ENCODE peak calls at places on chromosomes 3 and 15, in four cellular contexts. P is H1, R is K562, U is GM12878. W is an unnamed sample.

GRCh38 chr15:48622227-48622626 is 23.3 kb downstream of the FBN1 start:
- DNase-seq in R (no peak), U (no peak), P (no peak), W (no peak)

GRCh38 chr15:75928680-75929608 is 25.3 kb downstream of the FBXO22 start:
- DNase-seq in R (peak), P (no peak), U (no peak), W (peak)

GRCh38 chr3:100209948-100210776 is 50.6 kb upstream of the TBC1D23 start:
- DNase-seq in U (peak), R (no peak), P (no peak), W (peak)

GRCh38 chr3:197151562-197151961 is 121.9 kb upstream of the MELTF start:
- DNase-seq in P (no peak), R (no peak), U (no peak), W (peak)

GRCh38 chr3:88573472-88573871 is 423.7 kb downstream of the C3orf38 start:
- DNase-seq in P (no peak), R (no peak), U (no peak), W (no peak)

GRCh38 chr3:28504945-28505344 is 156.3 kb upstream of the AZI2 start:
- DNase-seq in P (no peak), R (no peak), U (no peak), W (no peak)

GRCh38 chr3:150925751-150926201 is 20.5 kb upstream of the MINDY4B start:
- DNase-seq in U (no peak), P (peak), R (peak), W (peak)

GRCh38 chr15:73352082-73352481 is 16.7 kb downstream of the HCN4 start:
- DNase-seq in R (no peak), U (no peak), P (no peak), W (no peak)

GRCh38 chr15:72248514-72248913 is 17.5 kb upstream of the PKM start:
- DNase-seq in P (no peak), U (no peak), R (no peak), W (no peak)

GRCh38 chr15:55774113-55774970 is 31.4 kb upstream of the PRTG start:
- DNase-seq in P (no peak), U (no peak), R (peak), W (peak)

GRCh38 chr3:65479967-65480366 is 558.8 kb downstream of the MAGI1 start:
- DNase-seq in P (no peak), U (no peak), R (no peak), W (no peak)

GRCh38 chr3:147397911-147398809 is 8.2 kb downstream of the ZIC4 start:
- DNase-seq in P (no peak), U (no peak), R (no peak), W (no peak)

GRCh38 chr3:125025647-125026046 is 30.1 kb downstream of the HEG1 start:
- DNase-seq in P (no peak), R (no peak), U (no peak), W (no peak)

GRCh38 chr3:141184430-141184829 is 47.2 kb upstream of the PXYLP1 start:
- DNase-seq in P (no peak), R (no peak), U (no peak), W (no peak)

GRCh38 chr3:106819445-106819844 is 557.8 kb upstream of the CCDC54 start:
- DNase-seq in R (no peak), P (no peak), U (no peak), W (no peak)

GRCh38 chr3:106823706-106824105 is 553.5 kb upstream of the CCDC54 start:
- DNase-seq in R (no peak), U (no peak), P (no peak), W (no peak)

GRCh38 chr3:106821801-106822200 is 555.4 kb upstream of the CCDC54 start:
- DNase-seq in U (no peak), R (no peak), P (no peak), W (no peak)

GRCh38 chr3:106822204-106822603 is 555.0 kb upstream of the CCDC54 start:
- DNase-seq in U (no peak), R (no peak), P (no peak), W (no peak)

GRCh38 chr3:106820726-106821362 is 556.4 kb upstream of the CCDC54 start:
- DNase-seq in U (no peak), R (no peak), P (no peak), W (no peak)
- TF ChIP-seq BRCA1 in U (no peak), R (no peak), P (no peak), W (no peak)

GRCh38 chr15:87736921-87737389 is 519.6 kb downstream of the NTRK3 start:
- DNase-seq in R (no peak), P (no peak), U (no peak), W (no peak)

GRCh38 chr15:87733977-87734376 is 522.6 kb downstream of the NTRK3 start:
- DNase-seq in R (no peak), P (no peak), U (no peak), W (no peak)

GRCh38 chr15:87735536-87735935 is 521.0 kb downstream of the NTRK3 start:
- DNase-seq in U (no peak), P (no peak), R (no peak), W (no peak)

GRCh38 chr15:87734571-87735373 is 521.8 kb downstream of the NTRK3 start:
- DNase-seq in P (no peak), R (no peak), U (no peak), W (no peak)

GRCh38 chr15:87736401-87736800 is 520.1 kb downstream of the NTRK3 start:
- DNase-seq in R (no peak), P (no peak), U (no peak), W (no peak)
- TF ChIP-seq BRCA1 in R (no peak), P (no peak), U (no peak), W (no peak)

GRCh38 chr3:183959214-183959613 is 58.5 kb downstream of the ABCC5 start:
- DNase-seq in P (no peak), R (peak), U (no peak), W (peak)
- TF ChIP-seq BRCA1 in P (no peak), R (no peak), U (no peak), W (no peak)

DNA sequence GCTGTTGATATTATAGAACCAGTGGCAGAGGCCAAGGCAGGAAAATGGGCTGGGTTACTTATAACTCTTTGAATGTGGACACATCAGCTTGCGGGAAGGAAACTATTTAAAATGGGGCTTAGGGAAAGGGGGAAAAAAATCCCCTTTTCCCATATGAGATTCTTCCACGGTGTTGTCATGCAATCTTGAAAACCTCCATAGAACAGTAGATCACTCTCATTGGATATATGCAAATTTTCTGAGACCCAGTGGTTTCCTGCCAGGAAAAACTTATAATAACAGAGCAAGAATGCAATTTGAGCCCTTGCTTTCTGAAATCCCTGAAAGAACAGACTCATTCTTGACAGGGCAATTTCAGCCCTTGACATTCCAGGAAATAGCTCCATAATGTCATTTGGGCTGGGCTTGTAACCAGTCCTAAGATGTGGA is 31.1 kb downstream of the TMEM212 start:
- DNase-seq in P (peak), U (no peak), R (no peak), W (peak)
- TF ChIP-seq BRCA1 in P (no peak), U (no peak), R (no peak), W (no peak)

GRCh38 chr3:20905210-20905805 is 719.3 kb upstream of the SGO1 start:
- DNase-seq in U (no peak), R (peak), P (no peak), W (no peak)
- TF ChIP-seq BRCA1 in U (no peak), R (no peak), P (no peak), W (no peak)

GRCh38 chr3:161598639-161599038 is 102.0 kb downstream of the OTOL1 start:
- DNase-seq in P (no peak), R (no peak), U (no peak), W (no peak)
- TF ChIP-seq BRCA1 in P (no peak), R (no peak), U (no peak), W (no peak)

GRCh38 chr3:42703695-42704025 is 1.1 kb upstream of the HHATL start:
- DNase-seq in P (no peak), U (no peak), R (no peak), W (no peak)

GRCh38 chr3:42701371-42702065 is 1.1 kb downstream of the HHATL start:
- DNase-seq in R (peak), P (peak), U (no peak), W (peak)

GRCh38 chr3:42702066-42702951 is at the start of gene HHATL:
- DNase-seq in R (no peak), P (no peak), U (no peak), W (no peak)

GRCh38 chr3:42704136-42704841 is 1.7 kb upstream of the HHATL start:
- DNase-seq in R (no peak), P (no peak), U (no peak), W (no peak)

GRCh38 chr3:42702982-42703694 is 540 bp upstream of the HHATL start:
- DNase-seq in R (no peak), U (no peak), P (no peak), W (no peak)
- TF ChIP-seq BRCA1 in R (no peak), U (no peak), P (no peak), W (no peak)

GRCh38 chr3:139646505-139646904 is 31.3 kb downstream of the NMNAT3 start:
- DNase-seq in R (no peak), P (no peak), U (no peak), W (no peak)
- TF ChIP-seq BRCA1 in R (no peak), P (no peak), U (no peak), W (no peak)